ENCODE peak calls at places on chromosomes 6 and 20, in nine cellular contexts. M is psoas muscle, N is HFF-Myc, W is hepatocyte, L is GM12864, B is foreskin fibroblast, D is Caco-2, J is choroid plexus epithelial cell, O is right lobe of liver. C is an unnamed sample.

GRCh38 chr6:139308936-139309603 is 17.3 kb upstream of the TXLNB start:
- DNase-seq in M (no peak), N (no peak), W (peak; percentile 52), L (no peak), B (peak; percentile 89), D (peak; percentile 71), J (peak; percentile 88), O (peak; percentile 54), C (peak; percentile 67)

GRCh38 chr20:63280929-63281545 is 8.4 kb downstream of the ARFGAP1 start:
- DNase-seq in M (peak; percentile 8), N (no peak), W (no peak), L (no peak), B (peak; percentile 42), D (peak; percentile 64), J (no peak), O (no peak), C (no peak)

GRCh38 chr6:41278699-41279405 is 7.6 kb downstream of the TREM1 start:
- DNase-seq in M (peak; percentile 34), N (peak; percentile 35), W (peak; percentile 89), L (no peak), B (peak; percentile 61), D (peak; percentile 61), J (peak; percentile 87), O (no peak), C (peak; percentile 39)

GRCh38 chr6:39777218-39777617 is 15.0 kb upstream of the DAAM2 start:
- DNase-seq in M (no peak), N (no peak), W (peak; percentile 22), L (no peak), B (no peak), D (no peak), J (no peak), O (no peak), C (no peak)

GRCh38 chr20:37343212-37343993 is 2.5 kb upstream of the SRC start:
- DNase-seq in M (no peak), N (no peak), W (no peak), L (no peak), B (no peak), D (peak; percentile 54), J (no peak), O (no peak), C (no peak)

GRCh38 chr6:129644567-129645015 is 65.4 kb downstream of the ARHGAP18 start:
- DNase-seq in M (no peak), N (no peak), W (no peak), L (no peak), B (peak; percentile 68), D (no peak), J (peak; percentile 69), O (no peak), C (peak; percentile 68)

GRCh38 chr6:119966484-119966883 is 616.9 kb upstream of the MAN1A1 start:
- DNase-seq in M (no peak), N (no peak), W (no peak), L (no peak), B (no peak), D (peak; percentile 38), J (no peak), O (no peak), C (no peak)

GRCh38 chr6:15555101-15556038 is 107.5 kb downstream of the DTNBP1 start:
- DNase-seq in M (no peak), N (no peak), W (no peak), L (no peak), B (no peak), D (no peak), J (no peak), O (no peak), C (no peak)

GRCh38 chr6:151497935-151498726 is 4.3 kb downstream of the CCDC170 start:
- DNase-seq in M (no peak), N (no peak), W (no peak), L (no peak), B (peak; percentile 35), D (peak; percentile 12), J (peak; percentile 52), O (no peak), C (no peak)

GRCh38 chr20:51797357-51798025 is 4.8 kb downstream of the SALL4 start:
- DNase-seq in M (no peak), N (no peak), W (peak; percentile 25), L (no peak), B (no peak), D (peak; percentile 82), J (peak; percentile 40), O (no peak), C (peak; percentile 15)

GRCh38 chr6:151358475-151358874 is 32.9 kb downstream of the ZBTB2 start:
- DNase-seq in M (no peak), N (no peak), W (no peak), L (no peak), B (no peak), D (no peak), J (no peak), O (no peak), C (no peak)

GRCh38 chr6:78910611-78911134 is 43.3 kb downstream of the IRAK1BP1 start:
- DNase-seq in M (peak; percentile 18), N (no peak), W (peak; percentile 29), L (no peak), B (peak; percentile 59), D (peak; percentile 39), J (peak; percentile 13), O (peak; percentile 25), C (no peak)

GRCh38 chr6:130557481-130558112 is 191.8 kb downstream of the TMEM200A start:
- DNase-seq in M (no peak), N (no peak), W (no peak), L (no peak), B (no peak), D (no peak), J (no peak), O (no peak), C (no peak)

GRCh38 chr6:2523061-2523460 is 227.7 kb downstream of the MYLK4 start:
- DNase-seq in M (no peak), N (no peak), W (no peak), L (no peak), B (peak; percentile 37), D (no peak), J (no peak), O (no peak), C (no peak)

GRCh38 chr6:135880066-135880972 is 28.8 kb downstream of the PDE7B start:
- DNase-seq in M (no peak), N (peak; percentile 55), W (no peak), L (peak; percentile 58), B (peak; percentile 75), D (no peak), J (peak; percentile 91), O (no peak), C (peak; percentile 86)

GRCh38 chr20:1474817-1475603 is 8.4 kb upstream of the NSFL1C start:
- DNase-seq in M (no peak), N (no peak), W (no peak), L (no peak), B (peak; percentile 41), D (peak; percentile 37), J (no peak), O (no peak), C (no peak)

GRCh38 chr6:136089885-136090284 is 160.2 kb downstream of the MTFR2 start:
- DNase-seq in M (no peak), N (no peak), W (no peak), L (no peak), B (no peak), D (no peak), J (no peak), O (no peak), C (no peak)

GRCh38 chr20:36091561-36092423 is 62.7 kb upstream of the EPB41L1 start:
- DNase-seq in M (no peak), N (no peak), W (no peak), L (no peak), B (no peak), D (peak; percentile 72), J (no peak), O (no peak), C (no peak)
- H3K4me3 ChIP-seq in M (peak overlapping the region; percentile 73), N (peak overlapping the region; percentile 21), W (peak overlapping the region; percentile 91), L (no peak overlapping the region), B (peak overlapping the region; percentile 56), D (peak overlapping the region; percentile 86), J (peak overlapping the region; percentile 64), O (peak overlapping the region; percentile 47), C (no peak overlapping the region)

DNA sequence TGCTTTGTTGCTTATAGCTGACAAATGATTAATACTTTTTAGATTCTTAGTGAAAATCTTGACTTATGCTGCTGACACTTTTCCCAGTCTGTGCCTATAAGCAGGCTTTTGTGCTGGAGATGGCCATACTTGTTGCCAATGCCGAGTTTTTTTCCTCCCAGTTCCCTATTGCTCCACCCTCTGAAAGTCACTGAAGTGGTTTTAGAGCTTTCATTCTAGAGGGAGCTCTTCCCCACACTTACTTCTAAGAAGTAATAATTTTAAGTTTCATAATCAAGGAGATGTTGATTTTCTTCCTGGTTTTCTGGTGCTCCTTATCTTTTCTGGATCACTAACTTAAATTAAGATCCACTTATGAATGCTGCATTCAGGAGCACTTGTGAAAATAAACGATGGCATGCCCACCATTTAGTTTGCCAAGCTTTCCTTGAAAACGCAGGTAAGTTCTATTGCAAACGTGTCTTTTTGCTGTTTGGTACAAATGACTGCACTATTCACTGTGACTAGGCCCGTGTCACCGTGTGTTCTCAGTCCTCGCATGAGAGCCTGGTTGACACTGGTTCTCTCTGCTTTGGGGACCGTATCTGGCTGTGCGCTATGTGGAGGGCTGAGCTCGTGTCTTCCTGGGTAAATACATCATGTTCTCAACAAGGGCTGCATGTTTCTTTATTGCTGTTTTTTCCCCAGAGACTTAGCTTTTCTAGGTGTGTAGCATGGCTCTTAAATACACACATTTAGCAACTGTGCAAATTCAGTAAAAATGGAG is 50.2 kb downstream of the GFRA4 start:
- DNase-seq in M (no peak), N (no peak), W (no peak), L (no peak), B (peak; percentile 60), D (no peak), J (peak; percentile 41), O (no peak), C (no peak)
- TF ChIP-seq CTCF in M (no peak), N (no peak), W (peak; percentile 3), L (no peak), B (no peak), D (peak; percentile 11), J (peak; percentile 24), O (no peak), C (no peak)

GRCh38 chr20:17648782-17649730 is 33.0 kb downstream of the RRBP1 start:
- DNase-seq in M (no peak), N (no peak), W (no peak), L (no peak), B (no peak), D (peak; percentile 49), J (peak; percentile 41), O (no peak), C (peak; percentile 22)
- H3K4me3 ChIP-seq in M (no peak overlapping the region), N (no peak overlapping the region), W (no peak overlapping the region), L (no peak overlapping the region), B (no peak overlapping the region), D (no peak overlapping the region), J (no peak overlapping the region), O (no peak overlapping the region), C (no peak overlapping the region)

GRCh38 chr6:83605517-83605916 is 93.2 kb downstream of the PRSS35 start:
- DNase-seq in M (no peak), N (no peak), W (no peak), L (no peak), B (no peak), D (no peak), J (no peak), O (no peak), C (no peak)
- TF ChIP-seq CTCF in M (no peak), N (no peak), W (no peak), L (no peak), B (no peak), D (peak; percentile 7), J (no peak), O (no peak), C (no peak)